ENCODE peak calls at places on chromosomes 7 and 10, in nine cellular contexts. F is upper lobe of right lung; K is foreskin keratinocyte; G is AG04450; L is CD8-positive, alpha-beta T cell; Y is body of pancreas; Z is OCI-LY7; Q is tibial nerve; P is AG04449. V is an unnamed sample.

GRCh38 chr7:44172803-44173424 is 16.3 kb downstream of the GCK start:
- DNase-seq in K (no peak), Q (no peak), Y (no peak), Z (no peak), P (no peak), G (no peak), F (no peak), L (no peak), V (no peak)

GRCh38 chr7:7246223-7246622 is 63.9 kb downstream of the C1GALT1 start:
- DNase-seq in Q (no peak), K (no peak), Z (no peak), F (no peak), L (no peak), P (no peak), Y (no peak), G (no peak), V (no peak)

GRCh38 chr10:90857635-90858488 is at the start of gene HTR7:
- DNase-seq in Q (peak), F (peak), L (peak), Y (peak), G (no peak), Z (peak), P (no peak), K (no peak), V (peak)

GRCh38 chr7:42972703-42973500 is 40.7 kb downstream of the MRPL32 start:
- DNase-seq in K (no peak), F (no peak), Q (peak), P (peak), L (no peak), Z (peak), G (peak), Y (peak), V (no peak)

GRCh38 chr10:73232887-73233286 is 14.2 kb downstream of the DNAJC9 start:
- DNase-seq in Z (no peak), G (no peak), F (no peak), Q (no peak), Y (no peak), L (no peak), P (no peak), K (no peak), V (no peak)

GRCh38 chr10:131249238-131249956 is 62.1 kb downstream of the TCERG1L start:
- DNase-seq in G (no peak), Y (no peak), Q (no peak), Z (no peak), L (no peak), K (no peak), F (peak), P (no peak), V (no peak)

GRCh38 chr10:22927661-22928403 is at the start of gene ARMC3:
- DNase-seq in L (peak), G (no peak), Q (no peak), Z (no peak), Y (peak), P (no peak), K (no peak), F (peak), V (peak)

GRCh38 chr10:27100800-27101347 is 580 bp upstream of the ANKRD26 start:
- DNase-seq in Q (no peak), F (no peak), K (no peak), Z (no peak), P (no peak), G (no peak), Y (peak), L (peak), V (no peak)

GRCh38 chr10:102342462-102342861 is 53.0 kb upstream of the NFKB2 start:
- DNase-seq in Z (no peak), P (no peak), L (no peak), K (peak), Q (no peak), Y (no peak), G (no peak), F (no peak), V (no peak)

GRCh38 chr10:69498711-69499471 is 47.6 kb downstream of the TSPAN15 start:
- DNase-seq in Q (no peak), Z (no peak), G (no peak), L (no peak), F (peak), Y (no peak), P (no peak), K (no peak), V (no peak)

GRCh38 chr10:97737770-97738265 is 890 bp downstream of the ZFYVE27 start:
- DNase-seq in Z (no peak), F (no peak), Q (no peak), L (no peak), K (no peak), P (no peak), G (no peak), Y (no peak), V (no peak)

GRCh38 chr7:8290645-8291308 is 28.8 kb upstream of the ICA1 start:
- DNase-seq in K (peak), Y (peak), Z (no peak), G (no peak), P (no peak), L (no peak), F (no peak), Q (no peak), V (peak)

DNA sequence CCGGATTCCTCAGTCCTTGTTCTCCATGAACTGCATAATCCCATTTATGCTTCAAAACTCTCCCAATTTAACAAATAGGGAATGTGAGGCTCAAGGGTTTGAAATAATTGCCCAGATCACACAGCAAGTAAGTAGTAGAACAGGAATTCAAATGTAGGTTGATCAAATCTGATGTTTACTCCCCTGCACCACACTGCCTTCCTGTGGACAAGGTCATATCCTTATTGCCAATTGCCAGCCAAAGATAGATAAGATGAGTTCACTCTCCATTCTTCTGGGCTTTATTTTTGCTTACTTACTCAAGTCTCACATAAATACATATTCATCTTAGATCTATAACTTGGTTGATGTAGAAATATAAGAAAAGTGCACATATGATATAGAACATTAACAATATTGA is 435.2 kb upstream of the ETV1 start:
- DNase-seq in P (no peak), K (no peak), F (no peak), G (no peak), Q (no peak), Z (no peak), Y (no peak), L (no peak), V (peak)
- TF ChIP-seq CTCF in P (no peak), K (peak), F (no peak), G (no peak), Q (no peak), Z (no peak), Y (no peak), L (no peak), V (no peak)

GRCh38 chr7:154638286-154638685 is 364.6 kb downstream of the PAXIP1 start:
- DNase-seq in P (no peak), F (no peak), G (no peak), Q (no peak), Y (no peak), Z (no peak), L (no peak), K (no peak), V (no peak)

GRCh38 chr7:154644366-154644765 is 358.6 kb downstream of the PAXIP1 start:
- DNase-seq in L (no peak), Y (no peak), K (no peak), Z (no peak), F (no peak), Q (no peak), G (no peak), P (no peak), V (no peak)

GRCh38 chr7:154640917-154641316 is 362.0 kb downstream of the PAXIP1 start:
- DNase-seq in F (no peak), L (no peak), G (no peak), Z (no peak), K (no peak), Q (no peak), Y (no peak), P (no peak), V (no peak)

GRCh38 chr7:154640266-154640865 is 362.6 kb downstream of the PAXIP1 start:
- DNase-seq in Y (no peak), G (no peak), L (no peak), Z (no peak), F (no peak), K (no peak), P (no peak), Q (no peak), V (no peak)
- TF ChIP-seq CTCF in Y (no peak), G (no peak), L (no peak), Z (peak), F (no peak), K (no peak), P (no peak), Q (no peak), V (no peak)

DNA sequence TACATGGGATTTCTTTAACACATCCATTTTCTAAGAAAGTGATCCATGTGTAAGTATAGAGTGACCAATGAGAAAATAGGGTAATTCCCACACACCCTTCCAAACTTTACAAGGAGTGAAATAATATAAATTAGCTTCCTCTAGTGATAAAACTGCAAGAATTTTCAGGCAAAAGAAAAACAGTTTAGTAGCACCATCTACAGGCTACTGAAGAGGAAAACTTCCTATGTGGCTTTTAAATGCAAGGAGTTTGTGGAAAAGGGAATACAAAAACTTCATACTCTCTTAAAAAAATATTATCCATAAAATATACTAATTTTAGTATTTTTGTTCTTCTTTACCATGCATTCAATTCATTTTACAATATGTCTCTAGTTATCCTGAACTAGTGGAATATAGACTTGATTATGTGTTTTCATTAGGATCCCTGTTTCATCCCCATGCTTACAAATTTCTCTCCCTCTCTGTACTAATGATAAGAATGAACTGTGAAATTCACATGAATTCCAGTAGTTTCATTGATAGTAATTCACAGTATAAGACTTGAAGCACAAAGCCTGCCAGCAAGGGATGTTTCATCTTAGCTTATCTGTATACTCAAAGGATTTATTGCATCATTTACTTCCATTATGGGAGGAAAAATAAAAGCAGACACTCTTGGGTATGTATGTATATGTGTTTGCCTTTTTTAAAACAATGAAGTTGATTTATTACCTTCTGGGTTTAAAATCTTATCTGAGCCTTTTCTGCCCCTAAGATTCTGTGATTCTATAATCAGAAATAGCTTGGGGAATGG is 442.9 kb downstream of the AUTS2 start:
- DNase-seq in G (no peak), P (no peak), Q (no peak), L (no peak), Z (peak), F (no peak), Y (no peak), K (no peak), V (no peak)
- TF ChIP-seq CTCF in G (peak), P (peak), Q (peak), L (no peak), Z (peak), F (peak), Y (peak), K (peak), V (no peak)

DNA sequence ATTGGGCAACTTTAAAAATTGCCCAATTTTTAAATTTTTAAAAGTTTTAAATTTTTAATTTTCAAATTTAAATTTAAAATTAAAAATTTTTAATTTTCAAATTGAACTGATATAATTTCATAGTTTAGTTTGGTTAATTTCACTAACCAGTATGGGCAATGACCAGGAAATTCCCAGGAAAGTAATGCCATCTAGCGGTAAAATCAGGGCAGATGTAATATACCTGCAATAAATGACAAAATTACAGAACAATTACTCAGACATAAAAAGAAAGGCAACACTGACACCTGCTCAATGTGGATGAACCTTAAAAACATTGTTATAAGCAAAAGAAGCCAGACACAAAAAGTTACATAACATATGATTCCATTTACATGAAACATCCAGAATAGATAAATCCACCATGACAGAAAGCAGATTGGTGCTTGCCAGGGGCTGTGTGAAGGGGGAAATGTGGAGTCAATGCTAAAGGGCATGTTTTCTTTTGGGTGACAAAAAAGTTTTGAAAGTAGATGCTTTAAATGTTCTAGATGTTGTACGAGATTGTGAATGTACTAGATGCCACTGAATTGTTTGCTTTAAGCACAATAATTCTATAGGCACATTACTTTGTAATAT is 28.6 kb upstream of the SLC16A12 start:
- DNase-seq in Q (no peak), Z (peak), P (no peak), Y (peak), G (no peak), F (no peak), L (no peak), K (no peak), V (peak)
- TF ChIP-seq CTCF in Q (peak), Z (peak), P (peak), Y (peak), G (peak), F (peak), L (peak), K (peak), V (peak)

GRCh38 chr10:119136084-119136483 is 29.4 kb downstream of the SFXN4 start:
- DNase-seq in Y (no peak), Z (no peak), G (no peak), F (no peak), P (no peak), K (no peak), Q (no peak), L (no peak), V (no peak)
- TF ChIP-seq CTCF in Y (no peak), Z (no peak), G (no peak), F (no peak), P (no peak), K (no peak), Q (no peak), L (no peak), V (no peak)

GRCh38 chr7:99408347-99409191 is at the start of the genes BUD31 and PDAP1:
- DNase-seq in Q (peak), Z (peak), F (peak), K (peak), Y (peak), L (peak), P (peak), G (peak), V (peak)
- TF ChIP-seq CTCF in Q (no peak), Z (no peak), F (peak), K (no peak), Y (no peak), L (peak), P (no peak), G (no peak), V (no peak)

DNA sequence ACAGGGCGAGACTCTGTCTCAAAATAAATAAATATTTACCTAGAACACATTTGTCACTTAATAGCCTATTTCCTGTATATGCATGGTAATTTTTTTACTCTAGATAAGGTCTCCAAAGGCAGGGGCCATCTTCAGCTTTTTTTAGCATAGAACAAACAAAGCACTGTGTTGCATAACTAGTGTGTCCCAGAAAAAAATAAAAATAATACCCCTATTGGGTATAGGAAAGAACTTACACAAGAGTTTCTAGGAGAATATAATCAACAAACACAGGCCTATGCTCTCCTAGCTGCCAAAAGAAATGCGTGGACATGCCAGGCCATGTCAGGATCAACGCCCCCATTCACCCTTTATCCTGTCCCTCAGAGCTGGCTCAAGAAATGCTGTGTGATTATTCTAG is 103.6 kb downstream of the PARD3 start:
- DNase-seq in L (no peak), G (no peak), Y (no peak), Q (no peak), K (no peak), P (no peak), F (no peak), Z (no peak), V (no peak)
- TF ChIP-seq CTCF in L (no peak), G (no peak), Y (no peak), Q (no peak), K (no peak), P (no peak), F (no peak), Z (no peak), V (no peak)

V was measured in Calu3.